ENCODE peak calls at places on chromosomes 16 and 17, in six cellular contexts. F is HTR-8/SVneo, V is kidney glomerular epithelial cell, A is T-helper 1 cell, Z is COLO829, B is skeletal muscle cell. C is an unnamed sample.

GRCh38 chr16:72974142-72974769 is 73.7 kb downstream of the ZFHX3 start:
- DNase-seq in F (no peak), V (no peak), A (no peak), Z (no peak), B (no peak), C (no peak)

GRCh38 chr16:3358884-3359283 is 3.2 kb downstream of the OR2C1 start:
- DNase-seq in F (no peak), V (no peak), A (no peak), Z (no peak), B (no peak), C (no peak)

GRCh38 chr17:2030779-2031163 is 818 bp downstream of the DPH1 start:
- DNase-seq in F (no peak), V (no peak), A (no peak), Z (no peak), B (no peak), C (no peak)

GRCh38 chr16:86753399-86753798 is 175.1 kb downstream of the FOXL1 start:
- DNase-seq in F (no peak), V (no peak), A (no peak), Z (no peak), B (no peak), C (no peak)

GRCh38 chr17:31508310-31509094 is 117.0 kb downstream of the RAB11FIP4 start:
- DNase-seq in F (no peak), V (no peak), A (no peak), Z (no peak), B (no peak), C (peak)

GRCh38 chr16:12587170-12587569 is 216.5 kb downstream of the CPPED1 start:
- DNase-seq in F (no peak), V (peak), A (no peak), Z (no peak), B (no peak), C (no peak)

GRCh38 chr17:18069101-18069500 is 18.6 kb upstream of the DRG2 start:
- DNase-seq in F (no peak), V (no peak), A (no peak), Z (no peak), B (no peak), C (no peak)

GRCh38 chr17:64309710-64310109 is 46.6 kb upstream of the TEX2 start:
- DNase-seq in F (no peak), V (no peak), A (no peak), Z (no peak), B (no peak), C (no peak)

GRCh38 chr17:31433091-31433790 is 41.8 kb downstream of the RAB11FIP4 start:
- DNase-seq in F (no peak), V (no peak), A (no peak), Z (no peak), B (no peak), C (peak)

GRCh38 chr16:18950469-18951185 is 24.4 kb upstream of the SMG1 start:
- DNase-seq in F (no peak), V (no peak), A (no peak), Z (no peak), B (no peak), C (no peak)